ENCODE peak calls at places on chromosome 2, in six cellular contexts. F is Peyer's patch, M is H9, X is heart left ventricle, D is sigmoid colon, A is pancreas. K is an unnamed sample.

GRCh38 chr2:169110919-169111318 is 41.6 kb downstream of the DHRS9 start:
- DNase-seq in D (no peak), M (peak; percentile 59), A (no peak), F (no peak), X (no peak), K (no peak)

GRCh38 chr2:97761192-97761591 is 47.8 kb downstream of the ZAP70 start:
- DNase-seq in D (no peak), A (no peak), M (no peak), X (no peak), F (no peak), K (no peak)

GRCh38 chr2:199456383-199457146 is 1.2 kb downstream of the SATB2 start:
- DNase-seq in X (no peak), F (no peak), M (no peak), D (peak; percentile 49), A (no peak), K (no peak)

GRCh38 chr2:159549234-159549633 is 67.1 kb downstream of the BAZ2B start:
- DNase-seq in A (no peak), M (no peak), F (no peak), X (no peak), D (no peak), K (peak; percentile 1)

GRCh38 chr2:120535081-120535480 is 189.1 kb downstream of the INHBB start:
- DNase-seq in F (no peak), A (no peak), D (peak; percentile 51), X (no peak), M (no peak), K (no peak)

GRCh38 chr2:9484533-9484932 is 10.2 kb downstream of the IAH1 start:
- DNase-seq in D (no peak), F (no peak), A (no peak), X (no peak), M (no peak), K (no peak)

GRCh38 chr2:46784278-46784677 is 131.3 kb downstream of the MCFD2 start:
- DNase-seq in X (no peak), M (no peak), A (no peak), F (no peak), D (no peak), K (no peak)

GRCh38 chr2:45343618-45344017 is 267.4 kb downstream of the SRBD1 start:
- DNase-seq in M (no peak), A (no peak), D (no peak), F (no peak), X (no peak), K (no peak)

GRCh38 chr2:36329251-36329650 is 26.3 kb upstream of the CRIM1 start:
- DNase-seq in F (no peak), A (no peak), D (no peak), X (no peak), M (no peak), K (no peak)

GRCh38 chr2:219911541-219911940 is 284.1 kb downstream of the SLC4A3 start:
- DNase-seq in D (no peak), A (no peak), M (no peak), F (no peak), X (no peak), K (no peak)

GRCh38 chr2:118670868-118671267 is 176.6 kb downstream of the EN1 start:
- DNase-seq in A (no peak), X (no peak), M (no peak), F (no peak), D (no peak), K (no peak)

GRCh38 chr2:16162491-16163040 is 222.2 kb downstream of the MYCN start:
- DNase-seq in X (no peak), F (no peak), D (no peak), M (no peak), A (no peak), K (no peak)

GRCh38 chr2:233100192-233100998 is 40.3 kb downstream of the INPP5D start:
- DNase-seq in A (no peak), X (no peak), M (no peak), D (no peak), F (peak; percentile 83), K (no peak)

GRCh38 chr2:128808462-128809255 is 490.0 kb upstream of the HS6ST1 start:
- DNase-seq in D (no peak), F (no peak), M (no peak), A (no peak), X (no peak), K (peak; percentile 23)

GRCh38 chr2:48419884-48420511 is 110.0 kb upstream of the STON1 start:
- DNase-seq in D (no peak), A (no peak), X (no peak), F (no peak), M (peak; percentile 42), K (no peak)

GRCh38 chr2:216501854-216502253 is 3.2 kb downstream of the RPL37A start:
- DNase-seq in A (no peak), M (no peak), F (no peak), D (no peak), X (no peak), K (no peak)
- H3K27me3 ChIP-seq in A (no peaks in the 10 kb centered on the region), M (no peaks in the 10 kb centered on the region), F (no peaks in the 10 kb centered on the region), D (no peaks in the 10 kb centered on the region), X (no peaks in the 10 kb centered on the region), K (no peaks in the 10 kb centered on the region)

GRCh38 chr2:206431439-206431838 is 11.9 kb upstream of the ADAM23 start:
- DNase-seq in X (no peak), F (no peak), A (no peak), D (no peak), M (no peak), K (no peak)
- H3K27me3 ChIP-seq in X (no peaks in the 10 kb centered on the region), F (no peaks in the 10 kb centered on the region), A (no peaks in the 10 kb centered on the region), D (no peaks in the 10 kb centered on the region), M (no peaks in the 10 kb centered on the region), K (no peaks in the 10 kb centered on the region)

GRCh38 chr2:231929961-231930600 is 3.9 kb upstream of the NPPC start:
- DNase-seq in M (peak; percentile 82), A (peak; percentile 34), F (peak; percentile 40), X (peak; percentile 72), D (peak; percentile 89), K (no peak)
- H3K27me3 ChIP-seq in M (peaks cover 17% of the 10 kb centered on the region), A (peaks cover 3% of the 10 kb centered on the region), F (no peaks in the 10 kb centered on the region), X (peaks cover 23% of the 10 kb centered on the region), D (peaks cover 15% of the 10 kb centered on the region), K (peaks cover 50% of the 10 kb centered on the region)

DNA sequence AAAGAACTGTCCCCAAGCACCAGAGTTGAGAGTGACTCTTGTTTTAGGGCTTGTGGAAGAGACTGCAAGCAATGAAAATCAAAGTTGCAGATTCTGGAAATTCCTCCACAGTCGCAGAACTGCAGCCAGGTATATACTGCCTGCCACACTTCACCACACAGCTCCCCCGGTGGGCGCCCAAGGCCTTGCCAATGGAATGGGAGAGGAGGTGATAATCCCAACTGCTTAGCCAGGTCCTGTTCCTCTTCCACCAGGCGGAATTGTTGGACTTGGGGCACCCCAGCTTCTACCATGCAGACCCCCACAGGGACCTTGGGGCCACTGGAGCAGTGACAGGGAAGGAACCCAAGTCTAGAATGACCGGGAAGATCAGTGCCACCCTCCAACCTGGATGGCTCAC is 4.8 kb upstream of the PDIA6 start:
- DNase-seq in F (peak; percentile 42), M (peak; percentile 80), D (peak; percentile 45), X (no peak), A (no peak), K (no peak)
- H3K27me3 ChIP-seq in F (no peaks in the 10 kb centered on the region), M (no peaks in the 10 kb centered on the region), D (no peaks in the 10 kb centered on the region), X (no peaks in the 10 kb centered on the region), A (no peaks in the 10 kb centered on the region), K (peaks cover 3% of the 10 kb centered on the region)

GRCh38 chr2:144516417-144516980 is 3.4 kb downstream of the ZEB2 start:
- DNase-seq in F (no peak), M (no peak), A (peak; percentile 62), X (peak; percentile 35), D (no peak), K (no peak)
- H3K27me3 ChIP-seq in F (no peaks in the 10 kb centered on the region), M (peaks cover 79% of the 10 kb centered on the region), A (no peaks in the 10 kb centered on the region), X (no peaks in the 10 kb centered on the region), D (peaks cover 18% of the 10 kb centered on the region), K (no peaks in the 10 kb centered on the region)

DNA sequence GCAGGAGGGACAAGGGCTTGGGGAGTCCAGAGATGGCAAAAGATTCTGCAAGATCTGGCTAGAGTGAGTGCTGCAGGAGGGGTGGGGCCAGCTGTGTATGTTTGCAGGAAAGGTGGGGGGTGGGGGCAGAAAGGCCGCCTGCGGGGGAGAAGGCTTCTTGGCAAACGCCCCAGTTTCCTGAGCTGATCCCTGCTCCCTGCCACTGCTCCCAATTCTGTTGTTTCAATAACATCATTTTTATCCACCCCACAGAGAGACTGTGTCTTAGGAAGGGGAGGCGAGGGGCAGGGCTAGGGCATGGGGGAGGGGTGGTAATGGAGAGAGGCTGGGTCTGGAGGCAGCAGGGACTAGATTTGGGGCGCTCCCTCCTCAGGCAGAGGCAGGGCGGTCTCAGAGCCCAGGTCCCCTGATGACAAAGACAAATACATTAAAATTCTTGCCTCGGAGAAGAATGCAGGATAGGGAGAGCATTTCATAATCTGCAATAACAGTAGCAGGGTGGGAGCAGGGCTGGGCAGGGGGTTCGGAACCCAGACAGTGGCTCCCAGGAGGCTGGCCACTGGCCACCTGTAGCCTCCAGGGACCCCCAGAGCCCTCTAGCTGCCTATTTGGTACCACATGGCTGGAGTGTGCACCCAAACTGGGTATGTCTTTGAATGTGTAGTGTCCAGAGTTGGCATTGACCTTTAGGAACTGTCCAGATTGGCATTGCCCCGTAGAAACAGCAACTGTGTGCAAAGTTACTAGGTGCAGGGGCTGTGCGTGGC is 2.1 kb upstream of the WNT6 start:
- DNase-seq in X (no peak), F (no peak), M (no peak), D (peak; percentile 37), A (peak; percentile 24), K (no peak)
- H3K27me3 ChIP-seq in X (peaks cover 35% of the 10 kb centered on the region), F (no peaks in the 10 kb centered on the region), M (peaks cover 84% of the 10 kb centered on the region), D (peaks cover 34% of the 10 kb centered on the region), A (no peaks in the 10 kb centered on the region), K (peaks cover 62% of the 10 kb centered on the region)

K was measured in kidney epithelial cell.